ENCODE peak calls at places on chromosome 5, in seven cellular contexts. E is heart right ventricle; P is coronary artery; O is suprapubic skin; X is neural progenitor cell; T is ascending aorta; Z is CD8-positive, alpha-beta T cell. M is an unnamed sample.

GRCh38 chr5:150429410-150429873 is 16.7 kb upstream of the CD74 start:
- DNase-seq in E (no peak), P (no peak), O (no peak), X (no peak), T (no peak), Z (no peak), M (no peak)

GRCh38 chr5:18546570-18546969 is 912.3 kb downstream of the TAF11L14 start:
- DNase-seq in E (no peak), P (no peak), O (no peak), X (no peak), T (no peak), Z (no peak), M (no peak)

GRCh38 chr5:141050622-141051525 is at the start of gene PCDHB1:
- DNase-seq in E (no peak), P (no peak), O (no peak), X (peak; percentile 47), T (no peak), Z (no peak), M (no peak)

GRCh38 chr5:171355302-171355724 is 32.3 kb upstream of the NPM1 start:
- DNase-seq in E (no peak), P (no peak), O (no peak), X (no peak), T (no peak), Z (no peak), M (no peak)

GRCh38 chr5:72070519-72070918 is 36.8 kb upstream of the MAP1B start:
- DNase-seq in E (no peak), P (no peak), O (no peak), X (no peak), T (no peak), Z (no peak), M (no peak)

GRCh38 chr5:76720988-76721569 is 5.2 kb downstream of the F2R start:
- DNase-seq in E (no peak), P (no peak), O (no peak), X (no peak), T (no peak), Z (no peak), M (no peak)

GRCh38 chr5:95237324-95237723 is 47.6 kb downstream of the MCTP1 start:
- DNase-seq in E (no peak), P (no peak), O (no peak), X (no peak), T (no peak), Z (no peak), M (no peak)

GRCh38 chr5:120257358-120257971 is 206.6 kb upstream of the PRR16 start:
- DNase-seq in E (no peak), P (no peak), O (no peak), X (no peak), T (no peak), Z (no peak), M (no peak)

GRCh38 chr5:149694007-149694406 is 36.1 kb upstream of the PPARGC1B start:
- DNase-seq in E (peak; percentile 59), P (no peak), O (no peak), X (no peak), T (no peak), Z (no peak), M (no peak)

GRCh38 chr5:10289353-10289752 is 18.3 kb downstream of the CMBL start:
- DNase-seq in E (no peak), P (no peak), O (peak; percentile 78), X (no peak), T (no peak), Z (no peak), M (no peak)

GRCh38 chr5:107888541-107888940 is 217.8 kb upstream of the EFNA5 start:
- DNase-seq in E (no peak), P (no peak), O (no peak), X (no peak), T (no peak), Z (no peak), M (no peak)

GRCh38 chr5:55935371-55935770 is 59.4 kb downstream of the IL6ST start:
- DNase-seq in E (no peak), P (no peak), O (no peak), X (no peak), T (no peak), Z (no peak), M (no peak)

DNA sequence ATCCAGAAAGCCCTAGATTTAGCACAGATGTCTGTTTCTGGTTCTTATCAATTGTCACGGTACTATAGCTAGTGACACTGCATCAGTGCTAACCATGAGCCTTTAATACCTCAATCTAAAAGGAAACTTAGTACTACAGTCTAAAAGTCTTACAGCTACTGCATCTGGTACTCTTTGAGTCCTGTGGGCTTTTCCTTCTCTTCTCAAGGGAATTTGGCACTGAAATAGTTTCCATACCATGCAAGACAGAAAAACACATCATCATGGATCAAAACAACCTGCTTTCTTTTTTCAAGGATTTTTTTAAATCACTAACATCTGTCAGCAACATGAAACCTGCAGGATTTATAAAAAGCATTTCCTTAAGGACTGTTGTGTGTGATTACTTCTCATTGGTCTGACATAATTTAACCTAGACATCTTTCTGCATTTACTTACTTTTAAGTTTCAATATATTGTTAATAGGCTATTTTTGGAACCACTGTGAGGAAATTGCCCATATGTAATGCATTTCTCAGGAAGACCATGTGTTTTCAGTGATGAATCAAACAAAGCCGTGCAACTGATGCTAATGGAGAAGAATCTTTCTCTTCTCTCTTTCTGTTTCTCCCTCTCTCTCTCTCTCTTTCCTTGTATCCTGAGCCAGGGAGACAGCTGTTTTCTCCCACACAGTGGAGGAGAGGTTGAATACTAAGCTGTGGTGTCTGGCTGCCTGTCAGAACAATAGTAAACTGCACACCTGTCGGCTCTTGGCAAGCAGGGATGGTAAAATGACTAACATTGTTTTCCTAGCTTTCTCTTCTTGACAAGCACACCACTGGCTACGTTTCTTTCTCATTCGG is 273.4 kb downstream of the CSNK1G3 start:
- DNase-seq in E (no peak), P (no peak), O (no peak), X (peak; percentile 5), T (no peak), Z (no peak), M (no peak)
- H3K27ac ChIP-seq in E (no peak overlapping the region), P (no peak overlapping the region), O (no peak overlapping the region), X (peak overlapping the region; percentile 9), T (no peak overlapping the region), Z (no peak overlapping the region), M (no peak overlapping the region)

DNA sequence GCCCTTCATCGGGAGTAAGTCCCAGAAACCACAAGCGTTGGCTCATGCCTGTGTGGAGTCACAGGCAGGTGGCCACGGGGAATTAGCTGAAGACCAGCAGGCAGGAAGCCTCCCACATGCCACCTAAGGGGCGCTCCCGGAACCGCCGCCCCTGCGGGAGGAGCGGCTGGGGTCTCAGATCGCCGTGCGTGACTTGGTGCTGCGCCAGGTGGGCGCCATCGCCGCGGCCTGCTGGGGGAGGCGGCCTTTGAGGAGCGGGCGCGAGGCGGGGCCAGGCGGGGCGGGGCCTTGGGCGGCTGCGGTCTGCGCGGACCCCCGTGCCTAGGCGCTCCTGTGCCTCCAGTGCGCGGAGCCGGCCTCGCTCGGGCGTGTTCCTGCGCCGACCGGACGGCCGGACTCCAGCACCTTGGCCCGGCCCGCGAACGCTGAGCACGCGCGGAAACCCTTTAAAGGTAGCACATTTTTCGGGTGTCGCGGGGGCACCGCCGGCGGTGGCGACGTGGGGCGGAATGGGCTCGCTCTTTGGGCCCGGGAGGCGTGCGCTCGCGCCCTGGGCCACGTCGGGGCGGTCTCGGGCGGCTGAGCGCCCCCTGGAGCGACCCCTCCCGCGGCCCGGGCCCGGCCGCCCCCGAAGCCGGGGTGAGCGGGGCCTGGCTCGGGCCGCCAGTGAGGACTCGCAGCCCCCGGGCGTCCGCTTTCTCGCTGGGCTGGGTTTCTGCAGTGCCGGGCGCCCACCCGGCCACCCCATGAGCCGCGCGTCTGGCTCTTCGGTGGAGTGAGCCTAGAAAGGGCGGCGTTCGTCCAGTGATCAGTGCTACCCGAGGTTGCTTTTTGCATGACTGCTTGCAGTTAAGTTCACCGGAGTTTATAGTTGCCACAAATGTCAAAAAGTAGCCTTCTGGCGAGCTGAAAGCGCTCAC is 24.5 kb downstream of the LECT2 start:
- DNase-seq in E (peak; percentile 12), P (no peak), O (no peak), X (peak; percentile 74), T (no peak), Z (no peak), M (no peak)
- H3K4me3 ChIP-seq in E (peak overlapping the region; percentile 34), P (peak overlapping the region; percentile 65), O (peak overlapping the region; percentile 42), X (peak overlapping the region; percentile 52), T (peak overlapping the region; percentile 49), Z (no peak overlapping the region), M (peak overlapping the region; percentile 39)

GRCh38 chr5:59348189-59348588 is 545.3 kb downstream of the PDE4D start:
- DNase-seq in E (no peak), P (no peak), O (no peak), X (peak; percentile 11), T (no peak), Z (no peak), M (no peak)
- TF ChIP-seq CTCF in E (no peak), P (no peak), O (no peak), X (peak; percentile 29), T (no peak), Z (no peak), M (no peak)

DNA sequence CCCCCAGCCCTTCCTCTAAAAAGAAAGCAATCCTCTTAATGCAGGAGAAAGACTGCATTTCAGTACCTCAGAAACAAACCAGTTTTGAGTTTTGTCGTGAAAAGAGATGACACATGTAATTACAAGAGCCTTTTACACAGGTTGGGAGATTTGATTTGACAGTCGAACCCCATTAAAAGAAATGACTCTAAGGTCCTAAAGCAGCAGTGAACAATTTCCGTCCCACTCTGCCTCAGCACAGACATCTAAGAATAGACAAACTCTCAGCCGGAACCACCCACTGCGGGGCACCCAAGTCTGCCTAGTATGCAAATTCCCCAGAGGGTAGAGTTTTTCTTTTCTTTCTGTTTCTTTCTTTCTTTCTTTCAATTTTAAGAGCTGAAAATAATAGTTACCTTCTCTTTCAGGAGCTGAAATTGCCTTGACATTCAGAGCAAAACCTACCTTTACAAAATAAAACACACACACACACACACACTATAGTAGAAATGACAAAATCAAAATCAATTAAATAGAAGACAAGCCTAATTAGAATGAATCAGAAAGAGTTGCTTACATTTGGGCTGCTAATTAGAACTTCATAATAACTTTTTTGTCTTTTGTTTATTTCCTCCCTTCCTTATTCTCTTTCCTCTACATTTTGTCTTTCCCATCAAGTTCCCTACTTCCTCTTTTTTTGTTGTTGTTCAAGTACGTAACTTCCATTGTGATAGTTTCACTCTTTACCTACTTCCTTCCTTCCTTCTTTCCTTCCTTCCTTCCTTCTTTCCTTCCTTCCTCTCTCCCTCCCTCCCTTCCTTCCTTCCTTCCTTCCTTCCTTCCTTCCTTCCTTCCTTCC is 65.1 kb downstream of the BASP1 start:
- DNase-seq in E (no peak), P (no peak), O (no peak), X (no peak), T (no peak), Z (no peak), M (peak; percentile 45)
- H3K27ac ChIP-seq in E (no peak overlapping the region), P (no peak overlapping the region), O (no peak overlapping the region), X (peak overlapping the region; percentile 9), T (no peak overlapping the region), Z (no peak overlapping the region), M (no peak overlapping the region)

GRCh38 chr5:146337928-146338327 is 711 bp upstream of the POU4F3 start:
- DNase-seq in E (no peak), P (no peak), O (no peak), X (no peak), T (no peak), Z (no peak), M (no peak)
- H3K4me3 ChIP-seq in E (no peak overlapping the region), P (no peak overlapping the region), O (no peak overlapping the region), X (peak overlapping the region; percentile 42), T (no peak overlapping the region), Z (no peak overlapping the region), M (no peak overlapping the region)